ENCODE peak calls at places on chromosomes 16 and 17, in six cellular contexts. W is spleen, T is psoas muscle, M is WERI-Rb-1, N is body of pancreas, V is A549. D is an unnamed sample.

GRCh38 chr17:50516980-50517379 is 8.7 kb downstream of the MYCBPAP start:
- DNase-seq in W (no peak), T (no peak), M (no peak), N (no peak), V (no peak), D (no peak)

GRCh38 chr17:60305141-60305540 is 86.8 kb downstream of the USP32 start:
- DNase-seq in W (no peak), T (no peak), M (no peak), N (peak; percentile 16), V (peak; percentile 17), D (no peak)

GRCh38 chr17:9472094-9472493 is 103.5 kb downstream of the STX8 start:
- DNase-seq in W (no peak), T (no peak), M (no peak), N (no peak), V (no peak), D (no peak)

GRCh38 chr17:76153202-76153601 is 12.2 kb upstream of the FOXJ1 start:
- DNase-seq in W (peak; percentile 44), T (no peak), M (peak; percentile 63), N (no peak), V (no peak), D (no peak)

GRCh38 chr16:10081201-10081940 is 100.9 kb downstream of the GRIN2A start:
- DNase-seq in W (no peak), T (no peak), M (no peak), N (no peak), V (no peak), D (no peak)

GRCh38 chr17:79400989-79401703 is 209.7 kb downstream of the RBFOX3 start:
- DNase-seq in W (peak; percentile 91), T (peak; percentile 78), M (peak; percentile 83), N (peak; percentile 76), V (peak; percentile 69), D (peak; percentile 54)

GRCh38 chr16:69349508-69349907 is 2.1 kb downstream of the TMED6 start:
- DNase-seq in W (no peak), T (no peak), M (no peak), N (no peak), V (no peak), D (no peak)

GRCh38 chr16:82157836-82158235 is 12.2 kb downstream of the MPHOSPH6 start:
- DNase-seq in W (no peak), T (no peak), M (no peak), N (no peak), V (no peak), D (no peak)

GRCh38 chr16:4214215-4214621 is 27.7 kb downstream of the SRL start:
- DNase-seq in W (no peak), T (peak; percentile 74), M (no peak), N (no peak), V (peak; percentile 52), D (peak; percentile 87)

GRCh38 chr17:9647014-9647413 is 1.7 kb downstream of the USP43 start:
- DNase-seq in W (no peak), T (no peak), M (no peak), N (peak; percentile 10), V (no peak), D (no peak)

GRCh38 chr16:75555707-75556512 is at the start of gene TMEM231:
- DNase-seq in W (peak; percentile 99), T (peak; percentile 98), M (peak; percentile 97), N (peak; percentile 98), V (peak; percentile 91), D (peak; percentile 93)

GRCh38 chr16:1202274-1202673 is 22.8 kb downstream of the TPSG1 start:
- DNase-seq in W (no peak), T (no peak), M (no peak), N (no peak), V (no peak), D (no peak)

GRCh38 chr17:66233023-66233753 is 4.0 kb upstream of the APOH start:
- DNase-seq in W (no peak), T (no peak), M (no peak), N (no peak), V (peak; percentile 20), D (no peak)

GRCh38 chr17:72665841-72666518 is 426.5 kb downstream of the SLC39A11 start:
- DNase-seq in W (no peak), T (no peak), M (no peak), N (no peak), V (no peak), D (no peak)

GRCh38 chr17:27455569-27455913 is 707 bp upstream of the KSR1 start:
- DNase-seq in W (no peak), T (no peak), M (no peak), N (no peak), V (no peak), D (no peak)
- H3K4me3 ChIP-seq in W (peak overlapping the region; percentile 90), T (peak overlapping the region; percentile 87), M (peak overlapping the region; percentile 85), N (no peak overlapping the region), V (peak overlapping the region; percentile 73), D (peak overlapping the region; percentile 89)

GRCh38 chr16:27232875-27233605 is 29.7 kb downstream of the KDM8 start:
- DNase-seq in W (peak; percentile 60), T (no peak), M (no peak), N (no peak), V (no peak), D (no peak)
- TF ChIP-seq CTCF in W (no peak), T (no peak), M (no peak), N (no peak), V (no peak), D (no peak)

DNA sequence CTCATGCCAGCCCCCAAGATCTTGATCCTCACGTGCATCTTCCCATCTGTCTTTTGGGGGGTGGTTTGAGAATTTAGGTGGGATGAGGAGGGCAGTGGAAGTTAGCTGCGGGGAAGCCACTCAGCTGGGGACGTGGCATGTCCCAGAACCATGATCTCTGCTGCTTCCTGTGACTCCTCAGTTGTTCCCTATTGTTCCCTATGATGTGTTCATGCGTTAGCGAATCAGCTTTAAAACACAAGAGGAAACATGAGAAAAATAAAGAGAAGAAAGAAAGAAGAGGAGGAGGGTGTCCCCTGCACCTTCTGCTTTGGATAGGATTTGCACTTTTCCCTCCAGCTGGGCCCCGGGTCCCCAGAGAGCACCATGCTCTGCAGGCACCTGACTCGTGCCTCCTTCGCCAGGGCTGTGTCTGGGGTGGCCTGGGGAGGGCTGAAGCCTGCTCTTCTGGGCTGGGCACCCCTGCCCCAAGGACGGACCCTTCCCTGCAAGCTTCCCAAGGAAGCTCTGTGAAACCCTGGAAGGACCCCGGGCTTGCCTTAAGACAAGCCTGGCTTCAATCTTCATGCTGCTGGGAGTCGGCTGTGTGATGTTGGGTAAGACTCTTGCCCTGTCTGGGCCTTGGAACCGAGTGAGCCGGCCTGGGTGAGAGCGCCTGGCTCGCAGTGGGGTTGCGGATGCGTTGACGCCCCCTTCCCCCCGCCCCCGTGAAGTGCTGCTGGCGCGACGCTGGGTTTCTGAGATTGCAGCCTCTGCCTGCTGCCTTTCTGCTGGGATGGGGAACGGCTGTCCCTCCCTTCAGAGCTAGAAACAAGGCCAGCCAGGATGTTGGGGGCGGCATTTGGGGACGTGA is 62.8 kb upstream of the CIBAR2 start:
- DNase-seq in W (no peak), T (peak; percentile 47), M (no peak), N (no peak), V (no peak), D (peak; percentile 28)
- H3K4me3 ChIP-seq in W (no peak overlapping the region), T (peak overlapping the region; percentile 77), M (no peak overlapping the region), N (no peak overlapping the region), V (no peak overlapping the region), D (peak overlapping the region; percentile 12)

GRCh38 chr16:89560413-89561194 is at the start of gene RPL13:
- DNase-seq in W (peak; percentile 98), T (peak; percentile 98), M (peak; percentile 81), N (peak; percentile 96), V (peak; percentile 96), D (peak; percentile 96)
- TF ChIP-seq CTCF in W (no peak), T (peak; percentile 2), M (no peak), N (no peak), V (no peak), D (no peak)

GRCh38 chr16:73523209-73523608 is 475.3 kb upstream of the ZFHX3 start:
- DNase-seq in W (no peak), T (no peak), M (no peak), N (no peak), V (no peak), D (no peak)
- H3K4me3 ChIP-seq in W (no peak overlapping the region), T (no peak overlapping the region), M (no peak overlapping the region), N (no peak overlapping the region), V (no peak overlapping the region), D (no peak overlapping the region)

GRCh38 chr17:36074365-36074764 is 10.3 kb downstream of the CCL18 start:
- DNase-seq in W (no peak), T (no peak), M (no peak), N (no peak), V (no peak), D (no peak)

GRCh38 chr17:36068524-36068923 is 4.5 kb downstream of the CCL18 start:
- DNase-seq in W (no peak), T (no peak), M (no peak), N (no peak), V (no peak), D (no peak)

GRCh38 chr17:36070427-36070826 is 6.4 kb downstream of the CCL18 start:
- DNase-seq in W (peak; percentile 55), T (no peak), M (no peak), N (no peak), V (no peak), D (no peak)

GRCh38 chr17:36069131-36069530 is 5.1 kb downstream of the CCL18 start:
- DNase-seq in W (no peak), T (no peak), M (no peak), N (no peak), V (no peak), D (no peak)

DNA sequence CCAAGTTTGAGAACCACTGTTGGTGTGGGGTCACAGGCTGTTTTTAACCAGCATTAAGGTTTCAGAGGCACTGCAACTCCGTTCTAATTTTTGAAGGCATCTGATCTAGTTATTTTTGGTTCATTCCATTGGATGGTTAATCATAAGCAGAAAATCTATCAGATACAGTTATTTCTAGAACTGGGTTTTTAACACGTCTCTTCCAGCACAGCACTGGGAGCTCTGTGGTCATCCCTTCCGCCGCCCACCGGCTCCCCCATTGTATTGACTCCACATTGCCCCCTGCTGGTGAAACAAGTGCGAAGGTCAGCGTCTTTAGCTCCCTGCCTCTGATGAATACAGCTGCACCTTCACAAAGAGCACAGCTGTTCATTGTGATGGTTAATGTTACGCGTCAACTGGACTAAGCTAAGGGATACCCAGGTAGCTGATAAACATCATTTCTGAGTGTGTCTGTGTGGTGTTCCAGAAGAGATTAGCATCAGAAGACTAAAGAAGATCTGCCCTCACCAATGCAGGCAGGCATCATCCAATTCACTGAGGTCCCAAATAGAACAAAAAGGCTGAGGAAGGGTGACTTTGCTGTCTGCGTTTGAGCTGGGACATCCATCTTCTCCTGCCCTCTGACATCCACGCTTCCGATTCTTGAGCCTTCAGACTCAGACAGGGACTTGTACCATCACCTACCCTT is 8.5 kb downstream of the CCL18 start:
- DNase-seq in W (peak; percentile 88), T (peak; percentile 63), M (peak; percentile 67), N (peak; percentile 67), V (peak; percentile 52), D (peak; percentile 36)
- TF ChIP-seq CTCF in W (peak; percentile 67), T (peak; percentile 49), M (peak; percentile 77), N (peak; percentile 66), V (peak; percentile 70), D (peak; percentile 61)

D was measured in fibroblast of pulmonary artery.